ENCODE peak calls at places on chromosomes 5 and 9, in four cellular contexts. E, W, T and O are unnamed samples.

GRCh38 chr9:29311221-29311620 is 1737.9 kb upstream of the C9orf72 start:
- DNase-seq in T (no peak), W (no peak), E (no peak), O (no peak)

GRCh38 chr5:173923236-173924104 is 35.3 kb downstream of the CPEB4 start:
- DNase-seq in T (no peak), W (no peak), E (no peak), O (peak; percentile 45)

GRCh38 chr9:125706661-125707539 is at the start of gene MAPKAP1:
- DNase-seq in W (peak; percentile 98), T (peak; percentile 93), E (peak; percentile 77), O (peak; percentile 98)

GRCh38 chr9:19925674-19926503 is 137.1 kb upstream of the SLC24A2 start:
- DNase-seq in E (no peak), W (peak; percentile 88), T (peak; percentile 75), O (peak; percentile 83)

GRCh38 chr9:108445431-108446018 is 410.3 kb downstream of the ACTL7B start:
- DNase-seq in T (no peak), E (no peak), W (no peak), O (no peak)

GRCh38 chr9:88988796-88989641 is 2.2 kb upstream of the S1PR3 start:
- DNase-seq in E (peak; percentile 27), W (peak; percentile 69), T (no peak), O (peak; percentile 79)

GRCh38 chr9:76859860-76860259 is 46.1 kb downstream of the PRUNE2 start:
- DNase-seq in W (no peak), E (no peak), T (no peak), O (no peak)

GRCh38 chr5:172481011-172481410 is 26.7 kb upstream of the SH3PXD2B start:
- DNase-seq in T (no peak), W (no peak), E (no peak), O (no peak)

GRCh38 chr5:44646016-44646415 is 162.7 kb upstream of the MRPS30 start:
- DNase-seq in W (no peak), T (no peak), E (no peak), O (no peak)

GRCh38 chr9:38181216-38181615 is 112.2 kb upstream of the SHB start:
- DNase-seq in W (no peak), E (no peak), T (no peak), O (peak; percentile 53)

GRCh38 chr9:134607971-134608370 is 33.6 kb upstream of the COL5A1 start:
- DNase-seq in T (no peak), E (no peak), W (no peak), O (no peak)